ENCODE peak calls at places on chromosomes 13 and 19, in seven cellular contexts. F is Peyer's patch; L is CD8-positive, alpha-beta memory T cell; I is left lung; M is right lobe of liver; X is CD4-positive, alpha-beta T cell; J is effector memory CD4-positive, alpha-beta T cell. U is an unnamed sample. For H3K27me3, the result is how much of the 10 kb centered on the place peaks cover.

GRCh38 chr19:58556633-58557252 is 1.7 kb downstream of the UBE2M start:
- DNase-seq in J (no peak), I (no peak), X (no peak), L (no peak), F (no peak), M (no peak), U (no peak)

GRCh38 chr13:112740502-112741131 is 50.8 kb downstream of the ATP11A start:
- DNase-seq in J (no peak), X (no peak), L (no peak), M (peak), F (peak), I (no peak), U (peak)

GRCh38 chr19:54002495-54003315 is 11.3 kb downstream of the CACNG6 start:
- DNase-seq in X (no peak), J (no peak), M (no peak), F (no peak), L (no peak), I (no peak), U (no peak)

GRCh38 chr13:20847298-20847697 is 55.2 kb downstream of the XPO4 start:
- DNase-seq in M (no peak), X (no peak), I (no peak), F (no peak), J (no peak), L (no peak), U (no peak)

GRCh38 chr13:34208326-34208725 is 390.4 kb downstream of the RFC3 start:
- DNase-seq in X (no peak), L (no peak), M (no peak), J (no peak), I (no peak), F (no peak), U (no peak)

GRCh38 chr19:20038358-20039202 is 725 bp downstream of the ZNF682 start:
- DNase-seq in J (no peak), I (no peak), M (no peak), F (no peak), L (peak), X (no peak), U (peak)

GRCh38 chr19:34282611-34283519 is 28.5 kb downstream of the GARRE1 start:
- DNase-seq in F (no peak), J (no peak), I (no peak), L (no peak), X (no peak), M (no peak), U (no peak)

GRCh38 chr13:34719060-34719875 is 222.8 kb upstream of the NBEA start:
- DNase-seq in L (no peak), J (no peak), M (no peak), F (no peak), I (no peak), X (no peak), U (no peak)

GRCh38 chr19:23981863-23982262 is 67.2 kb downstream of the ZNF726 start:
- DNase-seq in L (no peak), F (no peak), J (no peak), I (no peak), X (no peak), M (no peak), U (no peak)

GRCh38 chr13:96003304-96003703 is 49.9 kb downstream of the UGGT2 start:
- DNase-seq in F (no peak), M (no peak), J (no peak), X (no peak), L (no peak), I (no peak), U (no peak)

GRCh38 chr19:3801412-3802096 is 15.4 kb upstream of the MATK start:
- DNase-seq in J (peak), I (peak), M (no peak), L (peak), X (peak), F (peak), U (no peak)

GRCh38 chr19:31960474-31960873 is 384.9 kb upstream of the ZNF507 start:
- DNase-seq in X (no peak), I (no peak), J (no peak), F (no peak), L (no peak), M (no peak), U (peak)

GRCh38 chr19:12550951-12551832 is at the start of gene ZNF564:
- DNase-seq in I (peak), M (peak), F (peak), L (peak), X (peak), J (peak), U (peak)

DNA sequence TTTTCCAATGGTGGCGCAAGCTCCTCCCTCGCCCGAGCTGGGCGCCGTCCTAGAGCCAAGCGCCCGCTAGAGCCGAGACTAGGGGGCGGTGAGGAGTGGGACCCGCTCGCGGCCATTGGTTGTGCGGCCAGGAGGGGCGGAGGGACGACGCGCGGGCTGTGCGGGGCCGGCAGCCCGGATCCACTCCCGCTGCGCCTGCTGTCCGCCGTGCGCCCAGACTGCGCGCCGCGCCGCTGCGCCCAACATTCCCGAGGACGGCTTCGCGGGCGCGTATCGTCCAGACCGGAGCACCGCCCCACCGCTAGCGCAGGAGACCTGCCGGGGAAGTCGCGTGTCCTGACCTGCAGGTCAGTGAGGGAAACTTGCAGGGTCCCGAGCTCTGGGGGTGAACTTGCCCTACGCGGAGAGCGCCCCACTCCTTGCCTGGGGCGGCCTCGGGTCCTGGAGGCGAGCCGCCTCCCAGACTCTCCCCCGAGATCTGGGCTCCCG is at the start of gene SERTM1:
- DNase-seq in L (no peak), J (no peak), X (no peak), F (no peak), M (no peak), I (peak), U (no peak)
- H3K27me3 ChIP-seq in L (under half), J (under half), X (under half), F (under half), M (under half), I (under half), U (under half)

DNA sequence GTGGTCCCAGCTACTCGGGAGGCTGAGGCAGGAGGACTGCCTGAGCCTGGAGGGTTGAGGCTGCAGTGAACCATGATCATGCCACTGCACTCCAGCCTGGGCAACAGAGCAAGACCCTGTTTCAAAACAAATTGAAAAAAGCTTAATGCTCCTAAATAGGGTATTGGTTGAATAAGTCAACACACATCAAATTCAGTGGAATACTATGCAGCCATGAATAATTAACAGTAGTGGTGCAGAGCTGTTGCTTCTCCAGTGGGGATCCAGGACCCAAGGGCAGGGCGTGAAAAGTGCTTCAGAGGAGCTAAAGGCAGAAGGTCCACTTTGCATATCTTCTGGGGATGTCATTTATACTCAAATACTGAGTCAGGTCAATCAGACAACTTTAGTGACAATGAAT is 18.2 kb downstream of the SIGLEC8 start:
- DNase-seq in X (no peak), I (no peak), J (no peak), M (no peak), L (no peak), F (no peak), U (no peak)
- H3K27me3 ChIP-seq in X (under half), I (under half), J (under half), M (under half), L (under half), F (under half), U (under half)

GRCh38 chr19:5395996-5396939 is 55.7 kb upstream of the PTPRS start:
- DNase-seq in J (no peak), F (no peak), L (no peak), I (no peak), M (no peak), X (no peak), U (no peak)

GRCh38 chr19:5393088-5393487 is 52.5 kb upstream of the PTPRS start:
- DNase-seq in L (no peak), F (no peak), M (no peak), X (no peak), I (no peak), J (no peak), U (no peak)

GRCh38 chr19:5395541-5395940 is 54.9 kb upstream of the PTPRS start:
- DNase-seq in X (no peak), J (no peak), I (no peak), M (no peak), L (no peak), F (no peak), U (peak)

GRCh38 chr19:5396963-5397362 is 56.4 kb upstream of the PTPRS start:
- DNase-seq in X (no peak), I (no peak), F (no peak), M (no peak), J (no peak), L (no peak), U (no peak)

DNA sequence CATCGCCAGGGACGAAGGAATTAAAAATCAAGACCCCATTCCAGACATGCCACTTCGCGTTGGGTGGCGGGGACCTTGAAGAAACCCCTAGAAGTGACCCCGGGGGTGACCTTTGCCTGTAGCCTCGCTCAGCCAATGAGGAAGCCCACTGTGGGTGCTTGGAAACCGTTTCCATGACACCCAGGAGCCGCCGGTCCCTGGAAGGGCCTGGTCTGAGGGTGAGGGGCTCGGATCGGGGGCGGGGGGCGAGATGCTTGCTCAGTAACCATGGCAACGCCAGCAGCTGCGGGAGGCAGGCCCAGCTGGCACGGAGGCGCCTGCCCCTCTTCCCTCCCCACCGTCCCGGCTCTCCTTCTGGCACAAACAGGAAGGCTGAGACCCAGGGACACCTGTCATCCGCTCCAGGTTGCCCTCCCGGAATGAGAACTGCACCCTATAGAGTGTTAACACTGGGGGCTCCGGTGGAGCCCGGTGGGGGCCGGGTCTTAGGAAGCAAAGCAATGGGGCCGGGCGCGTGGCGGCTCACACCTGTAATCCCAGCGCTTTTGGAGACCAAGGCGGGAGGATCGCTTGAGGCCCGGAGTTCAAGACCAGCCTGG is 54.4 kb upstream of the PTPRS start:
- DNase-seq in J (no peak), X (no peak), I (no peak), M (no peak), L (no peak), F (no peak), U (no peak)
- H3K27me3 ChIP-seq in J (under half), X (half or more), I (under half), M (under half), L (under half), F (under half), U (half or more)

DNA sequence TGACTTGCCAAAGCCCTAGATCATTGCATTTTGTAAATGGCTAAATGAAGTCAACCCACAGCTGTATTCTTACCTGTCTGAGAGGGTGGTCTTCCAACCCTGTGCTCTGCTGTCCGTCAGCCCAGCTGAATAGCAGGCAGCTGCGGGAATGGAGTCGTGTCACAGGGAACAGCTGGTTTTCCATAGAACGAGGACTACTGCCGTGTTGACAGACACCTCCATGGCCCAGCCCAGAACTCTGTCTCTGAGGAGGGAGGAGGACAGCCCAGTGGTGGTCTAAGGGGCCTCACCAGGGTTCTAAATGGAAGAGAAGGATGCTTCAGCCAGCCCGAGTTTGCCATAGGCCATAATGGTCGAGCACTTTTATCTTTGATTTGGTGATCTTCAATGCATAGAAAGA is 110.7 kb downstream of the SLC7A1 start:
- DNase-seq in J (no peak), M (no peak), X (no peak), L (no peak), I (no peak), F (no peak), U (no peak)
- H3K27me3 ChIP-seq in J (under half), M (under half), X (under half), L (under half), I (under half), F (under half), U (under half)

GRCh38 chr19:50493171-50493570 is 16.5 kb upstream of the GARIN5A start:
- DNase-seq in F (no peak), J (no peak), X (no peak), I (no peak), M (peak), L (no peak), U (no peak)

GRCh38 chr19:50496189-50497029 is 14.6 kb downstream of the JOSD2 start:
- DNase-seq in I (peak), J (no peak), M (peak), L (peak), X (no peak), F (no peak), U (no peak)

GRCh38 chr19:50494186-50495019 is 16.6 kb downstream of the JOSD2 start:
- DNase-seq in F (no peak), J (no peak), L (no peak), M (peak), X (no peak), I (peak), U (no peak)

GRCh38 chr19:50497030-50497420 is 14.0 kb downstream of the JOSD2 start:
- DNase-seq in J (no peak), M (peak), L (no peak), F (no peak), I (peak), X (no peak), U (no peak)

GRCh38 chr19:50495020-50495531 is 15.9 kb downstream of the JOSD2 start:
- DNase-seq in L (no peak), I (no peak), M (no peak), J (no peak), F (no peak), X (no peak), U (no peak)
- H3K27me3 ChIP-seq in L (under half), I (under half), M (under half), J (under half), F (under half), X (under half), U (under half)